ENCODE peak calls at places on chromosomes 2 and 18, in five cellular contexts. G, C, N, R and S are unnamed samples.

GRCh38 chr2:127032601-127033000 is 74.4 kb downstream of the BIN1 start:
- DNase-seq in G (no peak), C (no peak), N (no peak), R (no peak), S (no peak)

GRCh38 chr18:34838669-34839068 is 128.6 kb downstream of the DTNA start:
- DNase-seq in G (no peak), C (no peak), N (no peak), R (no peak), S (no peak)

GRCh38 chr2:109320195-109320935 is 191.4 kb downstream of the SH3RF3 start:
- DNase-seq in G (no peak), C (no peak), N (no peak), R (no peak), S (no peak)

GRCh38 chr18:42178381-42179080 is 223.5 kb downstream of the PIK3C3 start:
- DNase-seq in G (no peak), C (no peak), N (no peak), R (no peak), S (no peak)

GRCh38 chr2:20439193-20439475 is 7.7 kb upstream of the RHOB start:
- DNase-seq in G (no peak), C (no peak), N (no peak), R (no peak), S (peak)

GRCh38 chr18:79522451-79523220 is 126.9 kb downstream of the NFATC1 start:
- DNase-seq in G (peak), C (no peak), N (no peak), R (no peak), S (no peak)

GRCh38 chr2:26742053-26742770 is 21.9 kb upstream of the SLC35F6 start:
- DNase-seq in G (no peak), C (no peak), N (no peak), R (no peak), S (no peak)

GRCh38 chr2:70887550-70888229 is 48.0 kb upstream of the ATP6V1B1 start:
- DNase-seq in G (peak), C (peak), N (peak), R (no peak), S (no peak)